ENCODE peak calls at places on chromosomes 6 and 20, in eight cellular contexts. P is tibial artery, K is PC-3, A is left ventricle myocardium inferior, H is OCI-LY7, T is breast epithelium, U is GM23248, Q is uterus. E is an unnamed sample.

GRCh38 chr6:24223131-24223715 is 97.2 kb downstream of the NRSN1 start:
- DNase-seq in P (no peak), K (no peak), A (no peak), H (no peak), T (no peak), U (peak), Q (no peak), E (no peak)

GRCh38 chr6:107982511-107982910 is 24.5 kb upstream of the SEC63 start:
- DNase-seq in P (no peak), K (no peak), A (no peak), H (no peak), T (no peak), U (no peak), Q (no peak), E (no peak)

GRCh38 chr6:71349395-71349794 is 60.8 kb downstream of the OGFRL1 start:
- DNase-seq in P (no peak), K (peak), A (no peak), H (peak), T (no peak), U (peak), Q (no peak), E (peak)

GRCh38 chr6:16239798-16240123 is 1.4 kb downstream of the GMPR start:
- DNase-seq in P (no peak), K (no peak), A (no peak), H (no peak), T (no peak), U (peak), Q (no peak), E (no peak)

GRCh38 chr20:41476446-41476845 is 109.8 kb upstream of the EMILIN3 start:
- DNase-seq in P (no peak), K (no peak), A (no peak), H (no peak), T (no peak), U (no peak), Q (no peak), E (no peak)

GRCh38 chr6:131060311-131060710 is 2.7 kb downstream of the EPB41L2 start:
- DNase-seq in P (no peak), K (peak), A (no peak), H (no peak), T (no peak), U (peak), Q (no peak), E (no peak)

GRCh38 chr6:109687271-109687721 is 3.7 kb downstream of the AK9 start:
- DNase-seq in P (no peak), K (peak), A (no peak), H (no peak), T (no peak), U (peak), Q (no peak), E (no peak)

GRCh38 chr6:44339763-44340625 is 2.5 kb upstream of the SPATS1 start:
- DNase-seq in P (no peak), K (peak), A (no peak), H (no peak), T (no peak), U (peak), Q (no peak), E (peak)

GRCh38 chr6:53067307-53067706 is 2.1 kb downstream of the FBXO9 start:
- DNase-seq in P (no peak), K (no peak), A (no peak), H (no peak), T (no peak), U (peak), Q (no peak), E (peak)

GRCh38 chr6:33907227-33907626 is 103.4 kb upstream of the MLN start:
- DNase-seq in P (no peak), K (no peak), A (no peak), H (no peak), T (no peak), U (no peak), Q (no peak), E (no peak)
- H3K27ac ChIP-seq in P (no peak), K (no peak), A (no peak), H (no peak), T (no peak), U (no peak), Q (no peak), E (no peak)

GRCh38 chr6:152815230-152815922 is 64.8 kb downstream of the VIP start:
- DNase-seq in P (no peak), K (no peak), A (no peak), H (no peak), T (no peak), U (no peak), Q (no peak), E (no peak)

GRCh38 chr6:152811785-152812184 is 61.2 kb downstream of the VIP start:
- DNase-seq in P (no peak), K (no peak), A (no peak), H (no peak), T (no peak), U (no peak), Q (no peak), E (no peak)

GRCh38 chr6:152821525-152821924 is 70.9 kb downstream of the VIP start:
- DNase-seq in P (no peak), K (no peak), A (no peak), H (no peak), T (no peak), U (peak), Q (no peak), E (no peak)

DNA sequence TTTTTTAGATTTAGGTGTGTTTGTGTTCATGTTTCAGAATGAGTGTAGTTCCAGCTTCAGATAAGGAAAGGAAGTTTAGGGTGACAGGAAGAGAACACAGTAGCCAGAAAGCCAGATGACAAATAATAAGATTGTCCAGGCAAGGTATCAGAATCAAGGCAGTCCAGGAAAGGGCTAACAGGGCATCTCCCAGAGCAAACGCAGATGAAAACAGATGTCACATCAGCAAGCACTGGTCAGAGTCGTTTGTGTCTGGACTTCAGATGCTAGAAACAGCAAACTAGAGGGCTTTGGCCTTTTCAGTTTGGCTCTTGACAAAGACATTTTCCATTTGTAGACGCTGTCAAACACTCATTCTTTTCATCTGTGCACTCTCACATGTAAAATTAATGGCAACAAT is 65.5 kb downstream of the VIP start:
- DNase-seq in P (no peak), K (no peak), A (no peak), H (no peak), T (no peak), U (no peak), Q (no peak), E (no peak)
- H3K27ac ChIP-seq in P (no peak), K (no peak), A (no peak), H (no peak), T (no peak), U (no peak), Q (no peak), E (no peak)

GRCh38 chr20:24698706-24699206 is 229.3 kb downstream of the SYNDIG1 start:
- DNase-seq in P (peak), K (peak), A (no peak), H (no peak), T (no peak), U (no peak), Q (no peak), E (no peak)
- H3K27ac ChIP-seq in P (no peak), K (no peak), A (peak), H (no peak), T (no peak), U (no peak), Q (no peak), E (no peak)

GRCh38 chr6:144346719-144347446 is 61.7 kb downstream of the UTRN start:
- DNase-seq in P (no peak), K (peak), A (no peak), H (no peak), T (no peak), U (peak), Q (no peak), E (peak)

GRCh38 chr6:144347933-144348332 is 62.8 kb downstream of the UTRN start:
- DNase-seq in P (no peak), K (no peak), A (no peak), H (no peak), T (no peak), U (no peak), Q (no peak), E (no peak)

GRCh38 chr6:144345451-144345850 is 60.3 kb downstream of the UTRN start:
- DNase-seq in P (no peak), K (no peak), A (no peak), H (no peak), T (no peak), U (no peak), Q (no peak), E (no peak)

GRCh38 chr6:144349690-144350132 is 64.6 kb downstream of the UTRN start:
- DNase-seq in P (no peak), K (peak), A (no peak), H (peak), T (no peak), U (peak), Q (no peak), E (no peak)

GRCh38 chr6:144347447-144347758 is 62.3 kb downstream of the UTRN start:
- DNase-seq in P (no peak), K (no peak), A (no peak), H (no peak), T (no peak), U (no peak), Q (no peak), E (no peak)
- H3K27ac ChIP-seq in P (no peak), K (peak), A (peak), H (no peak), T (peak), U (peak), Q (peak), E (peak)

GRCh38 chr6:37893262-37893661 is 73.7 kb downstream of the ZFAND3 start:
- DNase-seq in P (no peak), K (no peak), A (no peak), H (no peak), T (no peak), U (no peak), Q (no peak), E (no peak)

GRCh38 chr6:37894585-37894984 is 75.1 kb downstream of the ZFAND3 start:
- DNase-seq in P (no peak), K (no peak), A (no peak), H (no peak), T (no peak), U (no peak), Q (no peak), E (no peak)

GRCh38 chr6:37891072-37891471 is 71.5 kb downstream of the ZFAND3 start:
- DNase-seq in P (no peak), K (no peak), A (no peak), H (no peak), T (no peak), U (no peak), Q (no peak), E (no peak)

GRCh38 chr6:37884548-37884947 is 65.0 kb downstream of the ZFAND3 start:
- DNase-seq in P (no peak), K (no peak), A (no peak), H (no peak), T (no peak), U (no peak), Q (no peak), E (peak)

GRCh38 chr6:37889015-37889885 is 69.7 kb downstream of the ZFAND3 start:
- DNase-seq in P (no peak), K (no peak), A (no peak), H (no peak), T (no peak), U (peak), Q (no peak), E (no peak)
- H3K27ac ChIP-seq in P (no peak), K (no peak), A (no peak), H (no peak), T (peak), U (peak), Q (no peak), E (no peak)

DNA sequence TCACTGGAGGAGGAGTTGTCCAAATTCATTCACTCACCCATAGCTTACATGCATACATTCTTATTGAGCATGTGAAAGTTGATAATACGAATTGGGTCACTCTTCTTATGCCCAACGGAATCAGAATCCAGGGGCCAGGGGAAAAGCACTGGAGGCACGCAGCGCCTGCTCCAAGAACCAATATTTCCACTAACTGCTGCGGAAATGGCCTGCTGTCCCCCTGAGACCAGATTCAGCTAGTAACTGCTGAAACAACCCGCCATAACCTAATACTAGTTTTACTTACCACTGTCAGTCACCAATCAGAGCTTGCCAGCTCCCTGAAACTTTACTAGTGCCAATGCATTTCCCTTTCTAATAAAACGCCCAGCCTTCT is 641 bp upstream of the FKBP1A start:
- DNase-seq in P (no peak), K (no peak), A (no peak), H (no peak), T (no peak), U (no peak), Q (no peak), E (no peak)
- H3K27ac ChIP-seq in P (peak), K (peak), A (peak), H (peak), T (peak), U (peak), Q (peak), E (no peak)

DNA sequence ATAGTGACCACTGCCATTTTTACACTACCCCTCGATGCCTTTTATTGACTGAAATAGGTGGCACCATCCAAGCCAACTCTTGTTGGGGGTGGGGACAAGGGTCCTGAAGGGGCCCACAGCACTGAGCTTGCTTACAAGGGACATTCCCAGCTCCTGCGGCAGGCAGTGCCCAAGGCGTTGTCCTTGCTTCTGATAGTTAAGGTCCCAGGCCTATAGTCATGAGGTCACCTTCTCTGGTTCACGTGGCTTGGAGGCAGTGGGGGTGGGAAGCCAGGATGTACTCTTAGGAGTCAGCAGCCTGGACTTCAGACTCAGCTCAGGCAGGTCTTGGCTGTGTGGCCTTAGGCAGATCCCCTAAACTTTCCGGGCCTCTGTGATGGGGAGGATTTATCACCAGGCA is 48.6 kb downstream of the TOX2 start:
- DNase-seq in P (peak), K (no peak), A (no peak), H (no peak), T (no peak), U (peak), Q (no peak), E (no peak)
- H3K27ac ChIP-seq in P (no peak), K (no peak), A (no peak), H (no peak), T (no peak), U (no peak), Q (no peak), E (no peak)

GRCh38 chr6:151001387-151002063 is 136.0 kb downstream of the MTHFD1L start:
- DNase-seq in P (no peak), K (no peak), A (no peak), H (no peak), T (no peak), U (no peak), Q (no peak), E (no peak)
- H3K27ac ChIP-seq in P (no peak), K (no peak), A (no peak), H (no peak), T (no peak), U (no peak), Q (peak), E (no peak)

GRCh38 chr6:127301199-127301700 is 34.6 kb downstream of the RNF146 start:
- DNase-seq in P (no peak), K (no peak), A (no peak), H (no peak), T (no peak), U (peak), Q (no peak), E (no peak)
- H3K27ac ChIP-seq in P (no peak), K (no peak), A (no peak), H (no peak), T (no peak), U (peak), Q (no peak), E (no peak)

E was measured in trophoblast cell.